ENCODE peak calls at places on chromosomes 7 and 10, in seven cellular contexts. M, X, T, J, P, D and L are unnamed samples.

GRCh38 chr7:26187380-26188290 is 12.9 kb downstream of the HNRNPA2B1 start:
- DNase-seq in M (no peak), X (no peak), T (no peak), J (no peak), P (no peak), D (peak; percentile 60), L (peak; percentile 51)

GRCh38 chr10:101772895-101773761 is 2.8 kb downstream of the FGF8 start:
- DNase-seq in M (peak; percentile 28), X (no peak), T (no peak), J (no peak), P (peak; percentile 50), D (no peak), L (no peak)

GRCh38 chr7:33261585-33261984 is 132.2 kb downstream of the BBS9 start:
- DNase-seq in M (no peak), X (peak; percentile 5), T (no peak), J (no peak), P (no peak), D (no peak), L (no peak)

GRCh38 chr10:3100856-3101640 is 33.7 kb downstream of the PFKP start:
- DNase-seq in M (no peak), X (no peak), T (no peak), J (no peak), P (no peak), D (no peak), L (no peak)

GRCh38 chr10:35017608-35018007 is 72.5 kb downstream of the CUL2 start:
- DNase-seq in M (no peak), X (no peak), T (no peak), J (no peak), P (no peak), D (no peak), L (no peak)

GRCh38 chr10:101217450-101218281 is 11.6 kb downstream of the LBX1 start:
- DNase-seq in M (peak; percentile 88), X (no peak), T (no peak), J (peak; percentile 35), P (peak; percentile 88), D (peak; percentile 60), L (peak; percentile 61)

GRCh38 chr7:51325231-51325630 is 8.6 kb upstream of the COBL start:
- DNase-seq in M (no peak), X (no peak), T (no peak), J (no peak), P (no peak), D (peak; percentile 21), L (no peak)

GRCh38 chr10:25226775-25227682 is 52.2 kb downstream of the GPR158 start:
- DNase-seq in M (peak; percentile 27), X (peak; percentile 4), T (peak; percentile 48), J (peak; percentile 21), P (no peak), D (peak; percentile 63), L (peak; percentile 71)

DNA sequence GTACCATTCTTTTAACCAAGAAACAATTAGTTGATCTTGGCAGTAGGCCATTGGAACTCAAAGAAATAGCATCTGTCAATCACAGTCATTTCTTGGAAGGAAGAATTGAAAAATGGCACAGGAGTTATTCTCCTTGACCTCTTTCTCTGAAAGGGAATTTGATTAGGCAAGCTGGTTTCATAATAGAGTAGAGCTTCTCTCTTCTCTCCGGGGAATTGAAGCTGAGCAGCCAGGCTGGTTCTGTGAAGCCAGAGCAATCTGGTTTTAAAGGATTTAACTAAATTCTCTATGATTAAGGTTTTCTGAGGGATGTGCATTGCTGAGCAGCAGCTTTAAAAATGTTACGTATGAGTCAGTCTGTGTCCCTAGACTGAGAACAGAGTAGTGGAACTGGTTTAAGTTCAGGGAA is 70.2 kb downstream of the AHCYL2 start:
- DNase-seq in M (no peak), X (no peak), T (no peak), J (no peak), P (no peak), D (no peak), L (no peak)
- TF ChIP-seq JUND in M (no peak), X (no peak), T (no peak), J (no peak), P (no peak), D (no peak), L (no peak)

DNA sequence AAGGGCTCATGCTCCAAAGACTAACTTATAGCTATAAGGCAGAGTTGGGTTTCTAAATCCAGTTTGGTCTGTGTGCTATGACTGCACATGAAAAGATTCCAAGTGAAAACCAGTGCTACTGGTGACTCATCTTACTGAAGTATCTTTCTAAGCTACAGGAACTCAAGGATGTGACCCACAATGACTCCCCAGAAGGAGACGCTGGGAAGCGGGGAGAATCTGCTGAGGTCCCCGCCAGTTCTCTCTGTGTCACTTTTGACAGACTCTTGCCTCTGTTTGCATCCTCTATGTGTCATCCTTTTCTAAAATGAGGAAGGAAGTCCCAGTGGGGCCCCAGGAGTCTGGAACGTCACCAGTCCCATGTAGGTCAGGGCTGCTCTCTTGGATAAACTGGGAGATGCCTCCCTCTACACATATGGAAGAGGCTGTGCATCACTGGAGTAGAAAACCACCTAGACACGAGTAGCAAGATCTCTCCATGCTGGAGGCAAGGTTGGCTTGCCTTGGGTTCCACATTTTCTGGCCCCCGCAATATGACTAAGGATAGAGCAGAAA is 28.8 kb upstream of the GPR26 start:
- DNase-seq in M (no peak), X (no peak), T (peak; percentile 24), J (no peak), P (no peak), D (no peak), L (no peak)
- TF ChIP-seq JUND in M (no peak), X (no peak), T (peak; percentile 50), J (no peak), P (no peak), D (no peak), L (no peak)

GRCh38 chr10:1670541-1671365 is 66.6 kb downstream of the ADARB2 start:
- DNase-seq in M (no peak), X (no peak), T (no peak), J (no peak), P (no peak), D (no peak), L (peak; percentile 25)
- TF ChIP-seq JUND in M (no peak), X (no peak), T (no peak), J (no peak), P (no peak), D (no peak), L (no peak)

DNA sequence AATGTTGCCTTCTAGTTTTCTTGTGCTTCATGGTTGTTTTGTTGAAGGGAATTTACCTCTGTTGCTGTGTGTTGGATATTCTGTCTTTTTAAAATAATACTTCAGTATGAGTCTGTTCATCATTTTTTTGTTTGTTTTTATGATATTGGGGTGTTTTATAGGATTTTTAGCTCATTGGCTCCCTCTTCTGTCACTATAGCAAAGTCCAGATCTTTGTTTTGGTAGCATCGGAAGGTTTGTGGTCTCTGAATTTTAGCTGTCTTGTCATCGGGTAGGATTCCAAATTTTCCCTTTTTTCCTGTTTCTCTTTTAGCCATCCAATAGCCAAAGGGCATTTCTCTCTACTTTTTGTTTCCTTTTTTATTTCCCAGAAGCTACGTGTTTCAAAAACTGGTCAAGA is 91.4 kb downstream of the EXOC4 start:
- DNase-seq in M (peak; percentile 49), X (no peak), T (no peak), J (no peak), P (no peak), D (peak; percentile 14), L (no peak)
- TF ChIP-seq JUND in M (no peak), X (no peak), T (no peak), J (no peak), P (no peak), D (no peak), L (no peak)

DNA sequence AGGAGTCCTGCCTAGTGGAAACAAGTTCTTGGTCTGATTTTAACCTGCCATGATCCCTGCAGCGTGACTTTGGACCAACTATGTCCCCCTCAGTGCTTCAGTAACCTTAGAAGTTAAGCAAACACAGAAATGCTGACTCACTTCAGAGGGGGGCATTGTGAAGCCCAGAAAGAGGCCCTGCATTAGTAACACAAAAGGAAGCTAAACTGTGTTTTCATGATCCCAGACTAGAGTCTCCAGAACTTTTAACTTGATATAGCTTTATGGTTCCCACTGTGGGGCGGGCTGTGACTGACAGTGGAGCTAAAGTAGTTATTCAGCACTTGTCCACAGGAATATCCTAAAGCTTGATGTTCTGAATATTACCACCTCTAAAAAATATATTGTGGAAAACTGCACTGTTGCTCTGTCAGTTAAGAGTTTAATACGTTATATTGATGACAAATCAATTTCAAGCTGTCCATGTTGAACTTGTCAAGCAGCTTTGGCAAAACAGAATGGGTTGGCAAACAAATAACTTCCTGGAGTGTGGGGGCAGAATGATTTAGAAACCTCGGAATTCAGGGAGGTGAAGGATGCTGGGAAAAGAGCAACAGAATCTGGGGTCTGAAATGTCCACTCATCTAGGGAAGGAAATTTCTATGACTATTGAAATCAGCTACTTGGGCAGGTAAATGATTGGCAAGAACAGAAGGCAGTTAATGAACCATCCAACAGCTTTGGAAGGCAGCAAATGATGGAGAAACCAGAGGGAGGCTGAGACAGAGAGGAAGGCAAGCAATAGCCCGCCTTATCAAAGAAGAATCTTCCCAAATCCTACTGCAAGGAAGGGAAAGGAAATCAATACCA is 95.2 kb upstream of the PALS2 start:
- DNase-seq in M (no peak), X (no peak), T (no peak), J (peak; percentile 89), P (no peak), D (peak; percentile 56), L (peak; percentile 69)
- TF ChIP-seq JUND in M (peak; percentile 80), X (no peak), T (no peak), J (peak; percentile 64), P (peak; percentile 33), D (no peak), L (no peak)

DNA sequence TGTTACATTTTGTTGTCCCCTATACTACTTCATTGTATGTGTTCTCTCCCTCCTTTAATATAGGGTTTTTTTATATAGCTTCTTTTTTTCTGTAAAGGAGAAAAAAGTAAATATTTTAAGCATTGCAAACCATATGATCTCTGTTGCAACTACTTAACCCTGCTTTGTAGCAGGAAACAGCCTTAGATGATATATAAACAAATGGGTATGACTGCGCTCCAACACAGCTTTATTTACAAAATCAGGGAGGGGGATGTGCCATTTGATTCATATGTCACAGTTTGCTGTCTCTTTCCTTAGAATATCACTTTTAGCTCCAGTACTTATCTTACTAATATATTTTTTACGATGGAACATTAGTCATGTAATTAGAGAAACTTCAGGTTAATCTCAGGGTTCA is 155.2 kb upstream of the GNAI1 start:
- DNase-seq in M (no peak), X (no peak), T (no peak), J (no peak), P (no peak), D (no peak), L (no peak)
- TF ChIP-seq JUND in M (no peak), X (no peak), T (no peak), J (no peak), P (no peak), D (no peak), L (no peak)

GRCh38 chr10:62426086-62426485 is 51.9 kb downstream of the ZNF365 start:
- DNase-seq in M (no peak), X (no peak), T (peak; percentile 70), J (no peak), P (no peak), D (no peak), L (no peak)
- TF ChIP-seq JUND in M (peak; percentile 59), X (no peak), T (peak; percentile 75), J (no peak), P (no peak), D (no peak), L (no peak)